ENCODE peak calls at places on chromosome 14, in seven cellular contexts. G is GM12865; U is CD8-positive, alpha-beta memory T cell; Z is fibroblast of pulmonary artery; J is T-helper 2 cell; B is activated T-helper 1 cell treated with anti-CD3 and anti-CD28 coated beads, Interleukin-2, amount 50 U/mL, for 16 hours; M is activated T-cell treated with anti-CD3 and anti-CD28 coated beads for 1 hour. Y is an unnamed sample.
A peak's percentile ranks its signal among the peaks of the same experiment; 100 is the strongest.

GRCh38 chr14:105144666-105145380 is 23.8 kb downstream of the JAG2 start:
- DNase-seq in G (no peak), U (no peak), Z (no peak), J (no peak), B (no peak), M (no peak), Y (no peak)

GRCh38 chr14:106802413-106803364 is 1276.3 kb downstream of the TMEM121 start:
- DNase-seq in G (no peak), U (no peak), Z (no peak), J (no peak), B (no peak), M (no peak), Y (no peak)

GRCh38 chr14:56304456-56304855 is 186.2 kb downstream of the PELI2 start:
- DNase-seq in G (no peak), U (no peak), Z (no peak), J (no peak), B (no peak), M (no peak), Y (no peak)

GRCh38 chr14:90458536-90458935 is 61.7 kb downstream of the CALM1 start:
- DNase-seq in G (no peak), U (no peak), Z (no peak), J (no peak), B (no peak), M (no peak), Y (no peak)

GRCh38 chr14:42140831-42141279 is 534.2 kb downstream of the LRFN5 start:
- DNase-seq in G (no peak), U (no peak), Z (peak; percentile 24), J (no peak), B (no peak), M (no peak), Y (no peak)

GRCh38 chr14:29810657-29811056 is 117.0 kb downstream of the PRKD1 start:
- DNase-seq in G (no peak), U (no peak), Z (peak; percentile 39), J (no peak), B (no peak), M (no peak), Y (peak; percentile 84)

GRCh38 chr14:102374264-102374663 is 11.5 kb downstream of the TECPR2 start:
- DNase-seq in G (no peak), U (no peak), Z (no peak), J (no peak), B (no peak), M (no peak), Y (no peak)

GRCh38 chr14:101884537-101885253 is 79.7 kb upstream of the DYNC1H1 start:
- DNase-seq in G (no peak), U (no peak), Z (no peak), J (no peak), B (no peak), M (no peak), Y (no peak)

GRCh38 chr14:37591311-37591940 is 3.6 kb downstream of the FOXA1 start:
- DNase-seq in G (no peak), U (no peak), Z (no peak), J (no peak), B (no peak), M (no peak), Y (peak; percentile 85)

GRCh38 chr14:91257328-91258020 is 13.0 kb upstream of the GPR68 start:
- DNase-seq in G (no peak), U (no peak), Z (no peak), J (no peak), B (no peak), M (no peak), Y (no peak)

GRCh38 chr14:50037837-50038236 is 78.5 kb downstream of the VCPKMT start:
- DNase-seq in G (peak; percentile 71), U (no peak), Z (no peak), J (no peak), B (no peak), M (no peak), Y (no peak)

GRCh38 chr14:104655128-104655848 is 34.1 kb upstream of the INF2 start:
- DNase-seq in G (no peak), U (no peak), Z (no peak), J (no peak), B (no peak), M (no peak), Y (no peak)

GRCh38 chr14:100384819-100385813 is 62.0 kb downstream of the SLC25A47 start:
- DNase-seq in G (no peak), U (no peak), Z (peak; percentile 84), J (no peak), B (no peak), M (no peak), Y (peak; percentile 73)

GRCh38 chr14:101167428-101167827 is 263.9 kb upstream of the RTL1 start:
- DNase-seq in G (no peak), U (no peak), Z (no peak), J (no peak), B (no peak), M (no peak), Y (no peak)

GRCh38 chr14:71852201-71852600 is 80.0 kb upstream of the RGS6 start:
- DNase-seq in G (no peak), U (no peak), Z (peak; percentile 16), J (no peak), B (no peak), M (no peak), Y (no peak)

GRCh38 chr14:63857467-63858030 is 4.7 kb downstream of the SYNE2 start:
- DNase-seq in G (no peak), U (peak; percentile 73), Z (no peak), J (peak; percentile 70), B (no peak), M (no peak), Y (no peak)

GRCh38 chr14:21299562-21300130 is 19.8 kb downstream of the RPGRIP1 start:
- DNase-seq in G (no peak), U (no peak), Z (no peak), J (no peak), B (no peak), M (no peak), Y (no peak)

GRCh38 chr14:94342334-94342934 is 19.3 kb upstream of the SERPINA6 start:
- DNase-seq in G (peak; percentile 23), U (no peak), Z (peak; percentile 100), J (no peak), B (no peak), M (no peak), Y (peak; percentile 94)

GRCh38 chr14:96575233-96575632 is 73.1 kb downstream of the PAPOLA start:
- DNase-seq in G (no peak), U (no peak), Z (no peak), J (no peak), B (no peak), M (no peak), Y (no peak)

GRCh38 chr14:60482743-60483142 is 3.1 kb downstream of the C14orf39 start:
- DNase-seq in G (no peak), U (no peak), Z (no peak), J (no peak), B (no peak), M (no peak), Y (no peak)

GRCh38 chr14:50961606-50962259 is 17.4 kb upstream of the PYGL start:
- DNase-seq in G (no peak), U (no peak), Z (peak; percentile 92), J (no peak), B (no peak), M (no peak), Y (no peak)

GRCh38 chr14:86057018-86057667 is 527.2 kb downstream of the FLRT2 start:
- DNase-seq in G (peak; percentile 16), U (no peak), Z (peak; percentile 45), J (no peak), B (no peak), M (peak; percentile 3), Y (peak; percentile 32)

GRCh38 chr14:28077005-28077404 is 689.6 kb upstream of the FOXG1 start:
- DNase-seq in G (no peak), U (no peak), Z (no peak), J (no peak), B (no peak), M (no peak), Y (no peak)

GRCh38 chr14:92759300-92759678 is 10.9 kb upstream of the LGMN start:
- DNase-seq in G (peak; percentile 78), U (no peak), Z (peak; percentile 39), J (no peak), B (no peak), M (no peak), Y (peak; percentile 26)

GRCh38 chr14:104634886-104635570 is 30.5 kb upstream of the TMEM179 start:
- DNase-seq in G (no peak), U (no peak), Z (no peak), J (no peak), B (no peak), M (no peak), Y (peak; percentile 16)

GRCh38 chr14:68440776-68441175 is 352.1 kb downstream of the ZFP36L1 start:
- DNase-seq in G (no peak), U (no peak), Z (no peak), J (no peak), B (no peak), M (no peak), Y (no peak)

GRCh38 chr14:72610831-72611200 is 283.1 kb downstream of the DPF3 start:
- DNase-seq in G (no peak), U (no peak), Z (no peak), J (no peak), B (no peak), M (no peak), Y (no peak)

GRCh38 chr14:70714055-70714550 is 72.4 kb downstream of the TTC9 start:
- DNase-seq in G (peak; percentile 82), U (peak; percentile 36), Z (peak; percentile 74), J (peak; percentile 33), B (no peak), M (peak; percentile 50), Y (peak; percentile 50)

GRCh38 chr14:74955229-74955999 is at the start of gene PGF:
- DNase-seq in G (no peak), U (peak; percentile 12), Z (peak; percentile 44), J (no peak), B (no peak), M (no peak), Y (peak; percentile 23)

GRCh38 chr14:38721822-38722431 is 381.1 kb downstream of the SEC23A start:
- DNase-seq in G (peak; percentile 43), U (no peak), Z (peak; percentile 76), J (no peak), B (no peak), M (peak; percentile 0), Y (no peak)

GRCh38 chr14:102883028-102883953 is 39.2 kb upstream of the AMN start:
- DNase-seq in G (no peak), U (no peak), Z (no peak), J (no peak), B (no peak), M (no peak), Y (no peak)